ENCODE peak calls at places on chromosomes 16 and 17, in four cellular contexts. N is AG04449, J is keratinocyte, O is ureter. C is an unnamed sample.

GRCh38 chr16:8661703-8662102 is 12.7 kb upstream of the ABAT start:
- DNase-seq in N (no peak), J (no peak), O (no peak), C (no peak)

GRCh38 chr17:81131486-81132196 is 33.7 kb upstream of the PVALEF start:
- DNase-seq in N (no peak), J (no peak), O (no peak), C (no peak)

GRCh38 chr16:81987706-81988105 is 23.6 kb downstream of the SDR42E1 start:
- DNase-seq in N (no peak), J (no peak), O (no peak), C (no peak)

GRCh38 chr17:58335061-58335731 is 6.6 kb upstream of the TSPOAP1 start:
- DNase-seq in N (no peak), J (no peak), O (no peak), C (no peak)

GRCh38 chr16:84048306-84048705 is 5.7 kb upstream of the SLC38A8 start:
- DNase-seq in N (no peak), J (no peak), O (no peak), C (no peak)

GRCh38 chr17:67054608-67055007 is 10.3 kb downstream of the CACNG1 start:
- DNase-seq in N (no peak), J (no peak), O (no peak), C (no peak)

GRCh38 chr16:79716645-79717323 is 116.2 kb upstream of the MAF start:
- DNase-seq in N (no peak), J (no peak), O (no peak), C (no peak)

GRCh38 chr16:89453662-89454321 is 36.6 kb downstream of the ANKRD11 start:
- DNase-seq in N (no peak), J (no peak), O (no peak), C (peak)

GRCh38 chr16:561957-562938 is 2.1 kb downstream of the PRR35 start:
- DNase-seq in N (no peak), J (no peak), O (no peak), C (no peak)

GRCh38 chr17:45288825-45289224 is 26.9 kb upstream of the SPATA32 start:
- DNase-seq in N (no peak), J (no peak), O (no peak), C (no peak)

GRCh38 chr17:72657467-72658317 is 434.8 kb downstream of the SLC39A11 start:
- DNase-seq in N (no peak), J (no peak), O (no peak), C (no peak)

GRCh38 chr17:79298801-79299200 is 224.2 kb downstream of the ENGASE start:
- DNase-seq in N (no peak), J (no peak), O (no peak), C (no peak)

GRCh38 chr17:72598705-72599104 is 477.9 kb downstream of the SOX9 start:
- DNase-seq in N (no peak), J (no peak), O (no peak), C (no peak)

GRCh38 chr17:39084558-39084957 is 66.9 kb downstream of the PLXDC1 start:
- DNase-seq in N (no peak), J (no peak), O (no peak), C (no peak)

GRCh38 chr16:4176794-4177438 is 60.7 kb upstream of the ADCY9 start:
- DNase-seq in N (no peak), J (no peak), O (no peak), C (no peak)

GRCh38 chr16:28092721-28093382 is 29.3 kb upstream of the GSG1L start:
- DNase-seq in N (no peak), J (no peak), O (no peak), C (no peak)

GRCh38 chr16:73254983-73255382 is 207.1 kb upstream of the ZFHX3 start:
- DNase-seq in N (no peak), J (no peak), O (no peak), C (no peak)

GRCh38 chr16:554640-555413 is 5.4 kb upstream of the PRR35 start:
- DNase-seq in N (no peak), J (no peak), O (peak), C (peak)

GRCh38 chr16:84618428-84619102 is 687 bp upstream of the COTL1 start:
- DNase-seq in N (peak), J (peak), O (no peak), C (peak)

GRCh38 chr17:33049781-33050414 is 58.3 kb downstream of the SPACA3 start:
- DNase-seq in N (no peak), J (no peak), O (no peak), C (peak)

GRCh38 chr16:22955461-22956145 is 141.6 kb downstream of the HS3ST2 start:
- DNase-seq in N (no peak), J (no peak), O (no peak), C (no peak)

GRCh38 chr17:83053021-83053778 is 26.2 kb upstream of the METRNL start:
- DNase-seq in N (no peak), J (no peak), O (peak), C (peak)

GRCh38 chr17:60164697-60165096 is 14.9 kb downstream of the CA4 start:
- DNase-seq in N (no peak), J (no peak), O (no peak), C (no peak)

GRCh38 chr17:32265192-32265895 is at the start of gene RHBDL3:
- DNase-seq in N (no peak), J (no peak), O (no peak), C (no peak)

GRCh38 chr17:27293359-27293897 is 486 bp upstream of the WSB1 start:
- DNase-seq in N (no peak), J (no peak), O (peak), C (no peak)

GRCh38 chr17:57313276-57313835 is 57.0 kb downstream of the MSI2 start:
- DNase-seq in N (no peak), J (no peak), O (no peak), C (no peak)

GRCh38 chr17:74566132-74566753 is 1.1 kb downstream of the CD300H start:
- DNase-seq in N (no peak), J (no peak), O (no peak), C (peak)

GRCh38 chr16:50369133-50369804 is 481 bp upstream of the BRD7 start:
- DNase-seq in N (no peak), J (no peak), O (no peak), C (no peak)

GRCh38 chr17:56290486-56291118 is 137.3 kb downstream of the ANKFN1 start:
- DNase-seq in N (no peak), J (no peak), O (no peak), C (no peak)

GRCh38 chr16:75621170-75621477 is 2.0 kb downstream of the ADAT1 start:
- DNase-seq in N (no peak), J (no peak), O (no peak), C (peak)

GRCh38 chr17:2485543-2485942 is 26.1 kb downstream of the METTL16 start:
- DNase-seq in N (no peak), J (no peak), O (no peak), C (no peak)

GRCh38 chr17:6485646-6486412 is 41.6 kb downstream of the PIMREG start:
- DNase-seq in N (no peak), J (no peak), O (no peak), C (no peak)

C was measured in dermis blood vessel endothelial cell.